ENCODE peak calls at places on chromosomes 2 and 18, in eight cellular contexts. A is heart right ventricle, D is AG04450, R is body of pancreas, I is thoracic aorta, V is left lung, X is AG04449, H is adrenal gland. Z is an unnamed sample.

GRCh38 chr2:208142925-208143799 is 2.8 kb downstream of the CRYGB start:
- DNase-seq in A (no peak), R (no peak), D (no peak), H (no peak), V (no peak), I (no peak), X (no peak), Z (no peak)

GRCh38 chr2:40034198-40034597 is 255.1 kb upstream of the THUMPD2 start:
- DNase-seq in X (peak; percentile 82), V (no peak), D (peak; percentile 70), R (no peak), A (no peak), H (no peak), I (no peak), Z (no peak)

GRCh38 chr2:158663796-158664195 is 131.3 kb upstream of the DAPL1 start:
- DNase-seq in X (no peak), H (no peak), I (no peak), R (no peak), A (no peak), D (no peak), V (no peak), Z (peak; percentile 70)

GRCh38 chr2:74891136-74891764 is 57.3 kb downstream of the HK2 start:
- DNase-seq in V (no peak), D (no peak), X (no peak), H (no peak), A (no peak), R (no peak), I (no peak), Z (peak; percentile 40)

GRCh38 chr2:9753276-9753600 is 90.0 kb upstream of the TAF1B start:
- DNase-seq in I (peak; percentile 44), V (no peak), A (no peak), H (peak; percentile 82), D (peak; percentile 58), X (peak; percentile 76), R (peak; percentile 39), Z (peak; percentile 66)

GRCh38 chr2:23484163-23484740 is 99.3 kb downstream of the KLHL29 start:
- DNase-seq in A (no peak), X (no peak), R (peak; percentile 52), I (no peak), H (no peak), V (no peak), D (no peak), Z (no peak)

GRCh38 chr18:9653390-9653789 is 39.0 kb upstream of the PPP4R1 start:
- DNase-seq in V (no peak), I (peak; percentile 43), D (no peak), X (no peak), R (peak; percentile 76), A (peak; percentile 45), H (peak; percentile 20), Z (peak; percentile 91)

GRCh38 chr2:209236369-209236768 is 187.5 kb upstream of the MAP2 start:
- DNase-seq in A (no peak), D (no peak), H (no peak), I (no peak), V (no peak), X (no peak), R (no peak), Z (no peak)

GRCh38 chr2:220068877-220069276 is 441.4 kb downstream of the SLC4A3 start:
- DNase-seq in R (no peak), V (no peak), D (no peak), I (no peak), H (no peak), X (no peak), A (no peak), Z (no peak)

GRCh38 chr2:70569559-70569958 is 15.9 kb upstream of the TGFA start:
- DNase-seq in D (no peak), V (no peak), I (no peak), A (no peak), H (no peak), X (no peak), R (no peak), Z (no peak)

GRCh38 chr2:85589982-85590791 is 5.4 kb upstream of the RNF181 start:
- DNase-seq in V (no peak), A (peak; percentile 24), R (peak; percentile 51), I (no peak), H (no peak), X (peak; percentile 79), D (peak; percentile 79), Z (no peak)

GRCh38 chr2:45288532-45288931 is 279.3 kb upstream of the SIX2 start:
- DNase-seq in D (no peak), V (no peak), H (no peak), R (no peak), X (peak; percentile 40), A (no peak), I (no peak), Z (no peak)

GRCh38 chr2:120599064-120599463 is 136.6 kb upstream of the GLI2 start:
- DNase-seq in V (peak; percentile 36), D (no peak), X (no peak), H (no peak), R (no peak), A (no peak), I (no peak), Z (no peak)

GRCh38 chr2:3396920-3397559 is 17.5 kb downstream of the TRAPPC12 start:
- DNase-seq in V (no peak), H (no peak), X (no peak), I (no peak), A (no peak), D (no peak), R (no peak), Z (no peak)

GRCh38 chr2:3399403-3399802 is 19.9 kb downstream of the TRAPPC12 start:
- DNase-seq in X (no peak), I (no peak), V (no peak), R (no peak), H (no peak), D (no peak), A (no peak), Z (no peak)

GRCh38 chr2:3403587-3404334 is 24.3 kb downstream of the TRAPPC12 start:
- DNase-seq in R (no peak), A (no peak), V (no peak), D (no peak), X (no peak), H (no peak), I (no peak), Z (peak; percentile 6)

GRCh38 chr2:3399829-3400228 is 20.3 kb downstream of the TRAPPC12 start:
- DNase-seq in D (no peak), X (no peak), A (peak; percentile 77), H (peak; percentile 62), V (no peak), R (peak; percentile 29), I (no peak), Z (no peak)

GRCh38 chr2:3398837-3399236 is 19.3 kb downstream of the TRAPPC12 start:
- DNase-seq in R (no peak), I (no peak), X (no peak), H (no peak), V (no peak), A (no peak), D (no peak), Z (no peak)
- TF ChIP-seq CTCF in R (no peak), I (no peak), X (no peak), H (no peak), V (no peak), A (no peak), D (no peak), Z (no peak)

GRCh38 chr2:102106133-102106556 is 36.4 kb upstream of the IL1R1 start:
- DNase-seq in R (peak; percentile 46), I (no peak), X (no peak), A (no peak), D (no peak), H (no peak), V (no peak), Z (no peak)
- H3K4me3 ChIP-seq in R (no peak overlapping the region), I (peak overlapping the region; percentile 72), X (no peak overlapping the region), A (no peak overlapping the region), D (peak overlapping the region; percentile 12), H (no peak overlapping the region), V (peak overlapping the region; percentile 44), Z (no peak overlapping the region)

DNA sequence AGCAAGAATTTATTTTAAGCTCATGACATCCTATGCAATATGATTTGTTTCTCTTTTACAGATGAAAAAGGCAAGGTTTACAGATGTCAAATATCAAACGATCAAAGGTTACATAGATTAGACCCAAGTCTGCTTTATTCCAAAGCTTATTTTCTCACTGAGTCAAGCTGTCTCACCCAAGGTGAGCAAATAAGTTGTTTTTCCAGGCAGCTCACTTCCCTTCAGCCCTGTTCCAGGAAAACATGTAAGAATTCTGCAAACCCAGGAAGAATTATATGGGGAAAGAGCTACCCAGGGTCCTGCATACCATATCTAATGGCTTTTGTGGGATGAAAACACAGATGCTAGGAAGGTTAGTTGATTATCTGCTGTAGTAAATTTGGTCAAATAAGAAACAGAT is 57.7 kb upstream of the SCN9A start:
- DNase-seq in R (peak; percentile 10), D (no peak), I (no peak), V (no peak), H (no peak), A (no peak), X (no peak), Z (no peak)
- TF ChIP-seq CTCF in R (no peak), D (no peak), I (no peak), V (no peak), H (no peak), A (no peak), X (no peak), Z (no peak)

GRCh38 chr2:73088703-73089102 is 17.2 kb upstream of the SFXN5 start:
- DNase-seq in D (no peak), V (no peak), I (no peak), R (no peak), A (no peak), H (no peak), X (no peak), Z (no peak)

GRCh38 chr2:73085691-73086090 is 14.2 kb upstream of the SFXN5 start:
- DNase-seq in A (peak; percentile 84), H (peak; percentile 86), X (no peak), R (peak; percentile 93), V (peak; percentile 93), D (peak; percentile 33), I (peak; percentile 80), Z (peak; percentile 81)

GRCh38 chr2:73089270-73090030 is 17.9 kb upstream of the SFXN5 start:
- DNase-seq in I (peak; percentile 95), R (peak; percentile 45), X (peak; percentile 98), H (peak; percentile 70), D (peak; percentile 98), A (no peak), V (peak; percentile 81), Z (no peak)

GRCh38 chr2:73087311-73087710 is 15.8 kb upstream of the SFXN5 start:
- DNase-seq in I (no peak), R (no peak), V (no peak), H (no peak), X (no peak), A (no peak), D (no peak), Z (no peak)

DNA sequence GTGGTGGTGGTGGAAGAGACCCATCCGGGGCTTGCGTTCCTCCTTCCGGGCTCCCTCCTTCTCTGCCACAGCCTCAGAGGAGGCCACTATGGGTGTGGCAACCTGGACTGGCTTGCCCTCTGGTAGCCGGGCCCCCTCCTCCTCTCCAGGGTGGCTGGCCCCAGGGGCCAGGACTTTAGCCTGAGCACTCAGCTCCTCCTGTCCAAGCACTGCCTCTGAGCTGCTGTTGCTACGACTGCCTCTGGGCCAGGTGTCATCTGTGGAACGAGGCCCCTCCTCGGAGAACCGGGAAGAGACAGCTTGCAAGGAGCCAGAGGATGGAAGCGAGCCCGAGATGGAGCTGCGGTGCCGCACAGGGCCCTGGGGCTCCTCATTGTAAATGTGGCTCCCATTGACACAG is 16.7 kb upstream of the SFXN5 start:
- DNase-seq in V (no peak), I (no peak), H (no peak), X (no peak), D (no peak), R (no peak), A (no peak), Z (no peak)
- H3K4me3 ChIP-seq in V (no peak overlapping the region), I (peak overlapping the region; percentile 69), H (no peak overlapping the region), X (no peak overlapping the region), D (no peak overlapping the region), R (no peak overlapping the region), A (no peak overlapping the region), Z (no peak overlapping the region)

Z was measured in lower leg skin.